ENCODE peak calls at places on chromosomes 3 and 15, in four cellular contexts. One of them, this sample, is unnamed.

GRCh38 chr3:16419640-16420039 is 93.9 kb downstream of the RFTN1 start:
- DNase-seq in neural progenitor cell: no peak
- DNase-seq in PC-3: peak
- DNase-seq in OCI-LY7: no peak
- DNase-seq in this sample: no peak

GRCh38 chr3:127064391-127065137 is 81.6 kb downstream of the PLXNA1 start:
- DNase-seq in OCI-LY7: no peak
- DNase-seq in neural progenitor cell: no peak
- DNase-seq in PC-3: peak
- DNase-seq in this sample: no peak

GRCh38 chr15:70264014-70264492 is 166.3 kb upstream of the TLE3 start:
- DNase-seq in neural progenitor cell: peak
- DNase-seq in OCI-LY7: no peak
- DNase-seq in PC-3: no peak
- DNase-seq in this sample: no peak

GRCh38 chr3:194573680-194574437 is 59.4 kb downstream of the TMEM44 start:
- DNase-seq in OCI-LY7: peak
- DNase-seq in neural progenitor cell: peak
- DNase-seq in PC-3: peak
- DNase-seq in this sample: peak

GRCh38 chr3:134008630-134009156 is 21.0 kb downstream of the SLCO2A1 start:
- DNase-seq in neural progenitor cell: no peak
- DNase-seq in OCI-LY7: no peak
- DNase-seq in PC-3: peak
- DNase-seq in this sample: no peak

GRCh38 chr3:16928386-16929132 is 43.8 kb downstream of the PLCL2 start:
- DNase-seq in PC-3: no peak
- DNase-seq in neural progenitor cell: no peak
- DNase-seq in OCI-LY7: no peak
- DNase-seq in this sample: no peak

GRCh38 chr3:133765256-133765655 is 19.1 kb downstream of the TF start:
- DNase-seq in PC-3: no peak
- DNase-seq in OCI-LY7: no peak
- DNase-seq in neural progenitor cell: no peak
- DNase-seq in this sample: no peak

GRCh38 chr3:81041331-81041730 is 720.1 kb downstream of the GBE1 start:
- DNase-seq in neural progenitor cell: no peak
- DNase-seq in OCI-LY7: no peak
- DNase-seq in PC-3: peak
- DNase-seq in this sample: no peak

GRCh38 chr3:11600501-11601282 is 43.0 kb downstream of the VGLL4 start:
- DNase-seq in neural progenitor cell: peak
- DNase-seq in OCI-LY7: peak
- DNase-seq in PC-3: peak
- DNase-seq in this sample: peak

GRCh38 chr3:31103623-31104180 is 209.2 kb upstream of the GADL1 start:
- DNase-seq in PC-3: peak
- DNase-seq in OCI-LY7: no peak
- DNase-seq in neural progenitor cell: no peak
- DNase-seq in this sample: no peak

GRCh38 chr3:65024148-65024547 is 336.3 kb upstream of the ADAMTS9 start:
- DNase-seq in PC-3: no peak
- DNase-seq in OCI-LY7: no peak
- DNase-seq in neural progenitor cell: no peak
- DNase-seq in this sample: no peak

GRCh38 chr15:96338772-96339661 is 8.5 kb downstream of the NR2F2 start:
- DNase-seq in neural progenitor cell: peak
- DNase-seq in OCI-LY7: no peak
- DNase-seq in PC-3: peak
- DNase-seq in this sample: no peak

GRCh38 chr15:64915518-64916227 is 4.0 kb downstream of the ANKDD1A start:
- DNase-seq in neural progenitor cell: no peak
- DNase-seq in OCI-LY7: no peak
- DNase-seq in PC-3: no peak
- DNase-seq in this sample: no peak

GRCh38 chr3:141360888-141361598 is 7.3 kb upstream of the ZBTB38 start:
- DNase-seq in neural progenitor cell: peak
- DNase-seq in OCI-LY7: peak
- DNase-seq in PC-3: peak
- DNase-seq in this sample: peak

GRCh38 chr3:106386050-106386449 is 517.2 kb upstream of the CBLB start:
- DNase-seq in PC-3: no peak
- DNase-seq in OCI-LY7: peak
- DNase-seq in neural progenitor cell: no peak
- DNase-seq in this sample: no peak

GRCh38 chr15:70198441-70199123 is 100.9 kb upstream of the TLE3 start:
- DNase-seq in PC-3: no peak
- DNase-seq in neural progenitor cell: no peak
- DNase-seq in OCI-LY7: no peak
- DNase-seq in this sample: no peak

GRCh38 chr3:47772788-47773187 is 8.9 kb downstream of the SMARCC1 start:
- DNase-seq in PC-3: no peak
- DNase-seq in OCI-LY7: no peak
- DNase-seq in neural progenitor cell: no peak
- DNase-seq in this sample: no peak

GRCh38 chr3:194204036-194204792 is 68.3 kb downstream of the HES1 start:
- DNase-seq in OCI-LY7: no peak
- DNase-seq in PC-3: peak
- DNase-seq in neural progenitor cell: peak
- DNase-seq in this sample: peak

GRCh38 chr15:88505721-88506120 is 38.2 kb downstream of the MRPS11 start:
- DNase-seq in OCI-LY7: no peak
- DNase-seq in neural progenitor cell: no peak
- DNase-seq in PC-3: peak
- DNase-seq in this sample: no peak

GRCh38 chr15:70100495-70101331 is 3.0 kb upstream of the TLE3 start:
- DNase-seq in PC-3: peak
- DNase-seq in neural progenitor cell: peak
- DNase-seq in OCI-LY7: peak
- DNase-seq in this sample: peak

DNA sequence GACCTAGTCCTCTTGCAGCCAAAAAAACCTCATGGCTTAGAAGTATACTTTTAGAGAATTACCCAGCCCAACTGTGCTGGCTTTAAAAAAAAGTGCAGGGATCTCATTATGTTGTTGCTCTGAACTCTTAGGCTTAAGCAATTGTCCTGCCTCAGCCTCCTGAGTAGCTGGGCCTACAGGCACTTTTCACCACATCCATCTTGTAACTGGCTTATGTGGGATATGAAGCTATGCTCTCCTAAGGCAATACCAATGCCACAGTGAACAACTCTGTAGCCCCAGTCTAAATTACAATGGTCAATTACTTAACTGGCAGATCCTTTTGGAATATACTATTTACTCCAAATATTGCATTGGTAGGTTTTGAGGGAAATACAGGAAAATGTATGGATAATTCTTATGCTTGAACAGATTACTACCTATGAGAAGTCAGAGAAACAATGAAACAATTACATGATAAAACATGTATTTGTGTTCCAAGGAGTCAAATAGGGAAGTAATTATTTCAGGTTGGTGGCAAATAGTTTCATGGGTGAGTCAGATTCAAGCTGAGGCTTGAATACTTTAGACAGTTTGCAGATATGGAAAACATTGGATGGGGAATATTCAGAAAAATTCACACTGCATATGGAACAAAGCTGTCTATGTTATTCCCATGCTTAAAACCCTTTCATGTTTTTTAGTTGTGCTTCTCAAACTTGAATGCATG is 34.6 kb upstream of the GPR149 start:
- DNase-seq in PC-3: no peak
- DNase-seq in neural progenitor cell: no peak
- DNase-seq in OCI-LY7: no peak
- DNase-seq in this sample: no peak
- TF ChIP-seq EZH2phosphoT487 in PC-3: no peak
- TF ChIP-seq EZH2phosphoT487 in neural progenitor cell: no peak
- TF ChIP-seq EZH2phosphoT487 in OCI-LY7: no peak
- TF ChIP-seq EZH2phosphoT487 in this sample: no peak

GRCh38 chr3:1515842-1516241 is 423.0 kb downstream of the CNTN6 start:
- DNase-seq in OCI-LY7: no peak
- DNase-seq in neural progenitor cell: no peak
- DNase-seq in PC-3: no peak
- DNase-seq in this sample: no peak
- TF ChIP-seq EZH2phosphoT487 in OCI-LY7: no peak
- TF ChIP-seq EZH2phosphoT487 in neural progenitor cell: no peak
- TF ChIP-seq EZH2phosphoT487 in PC-3: no peak
- TF ChIP-seq EZH2phosphoT487 in this sample: no peak

GRCh38 chr15:84603630-84604379 is 3.0 kb downstream of the ZSCAN2 start:
- DNase-seq in PC-3: no peak
- DNase-seq in OCI-LY7: no peak
- DNase-seq in neural progenitor cell: no peak
- DNase-seq in this sample: no peak
- TF ChIP-seq EZH2phosphoT487 in PC-3: no peak
- TF ChIP-seq EZH2phosphoT487 in OCI-LY7: no peak
- TF ChIP-seq EZH2phosphoT487 in neural progenitor cell: no peak
- TF ChIP-seq EZH2phosphoT487 in this sample: no peak

DNA sequence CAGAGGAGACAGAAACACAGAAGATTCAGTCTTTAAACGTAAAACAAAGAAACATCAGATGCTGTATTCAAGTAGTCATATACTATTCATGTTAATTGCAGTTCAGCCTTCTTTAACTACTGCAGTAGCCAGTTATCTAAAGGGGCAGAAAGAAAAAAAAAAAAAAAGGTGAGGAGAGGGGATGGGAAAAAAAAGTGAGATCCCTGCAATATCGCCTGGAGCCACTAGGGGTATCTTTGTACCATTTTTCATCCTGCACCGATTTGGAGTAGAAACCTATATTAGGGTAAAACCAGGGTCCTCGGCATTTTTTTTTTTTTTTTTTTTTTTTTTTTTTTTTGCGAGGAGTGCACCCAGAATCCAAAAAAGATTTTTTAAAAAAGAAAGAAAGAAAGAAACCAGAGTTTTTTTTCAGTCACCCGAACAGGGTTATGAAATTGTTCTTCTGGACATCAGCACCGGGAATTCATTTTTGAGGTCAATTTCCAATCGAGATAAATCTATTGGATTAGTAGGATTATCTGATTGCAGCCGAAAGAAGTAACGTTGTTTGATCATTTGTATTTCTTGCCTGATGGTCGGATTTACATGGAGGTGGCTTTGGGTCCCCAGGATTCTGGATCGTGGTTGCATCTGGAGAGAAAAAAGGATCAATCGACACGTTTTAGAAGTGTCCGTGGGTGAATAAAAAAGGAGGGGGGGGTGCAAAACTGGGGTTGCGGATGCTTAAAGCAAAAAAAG is 186.7 kb downstream of the NLGN1 start:
- DNase-seq in PC-3: peak
- DNase-seq in neural progenitor cell: peak
- DNase-seq in OCI-LY7: peak
- DNase-seq in this sample: peak
- TF ChIP-seq EZH2phosphoT487 in PC-3: no peak
- TF ChIP-seq EZH2phosphoT487 in neural progenitor cell: no peak
- TF ChIP-seq EZH2phosphoT487 in OCI-LY7: no peak
- TF ChIP-seq EZH2phosphoT487 in this sample: no peak

GRCh38 chr3:129944709-129945108 is 29.8 kb upstream of the TRH start:
- DNase-seq in OCI-LY7: no peak
- DNase-seq in PC-3: no peak
- DNase-seq in neural progenitor cell: no peak
- DNase-seq in this sample: no peak

GRCh38 chr3:129943020-129943419 is 31.5 kb upstream of the TRH start:
- DNase-seq in PC-3: no peak
- DNase-seq in neural progenitor cell: no peak
- DNase-seq in OCI-LY7: no peak
- DNase-seq in this sample: no peak

GRCh38 chr3:129938140-129938930 is 36.2 kb upstream of the TRH start:
- DNase-seq in PC-3: no peak
- DNase-seq in neural progenitor cell: peak
- DNase-seq in OCI-LY7: no peak
- DNase-seq in this sample: no peak

GRCh38 chr3:129940086-129940485 is 34.4 kb upstream of the TRH start:
- DNase-seq in OCI-LY7: no peak
- DNase-seq in neural progenitor cell: no peak
- DNase-seq in PC-3: no peak
- DNase-seq in this sample: no peak

GRCh38 chr3:129942296-129942695 is 32.2 kb upstream of the TRH start:
- DNase-seq in OCI-LY7: peak
- DNase-seq in PC-3: peak
- DNase-seq in neural progenitor cell: peak
- DNase-seq in this sample: peak
- TF ChIP-seq EZH2phosphoT487 in OCI-LY7: no peak
- TF ChIP-seq EZH2phosphoT487 in PC-3: no peak
- TF ChIP-seq EZH2phosphoT487 in neural progenitor cell: no peak
- TF ChIP-seq EZH2phosphoT487 in this sample: no peak

GRCh38 chr3:98732239-98733054 is 30.7 kb upstream of the ST3GAL6 start:
- DNase-seq in OCI-LY7: no peak
- DNase-seq in neural progenitor cell: peak
- DNase-seq in PC-3: peak
- DNase-seq in this sample: peak
- TF ChIP-seq EZH2phosphoT487 in OCI-LY7: no peak
- TF ChIP-seq EZH2phosphoT487 in neural progenitor cell: no peak
- TF ChIP-seq EZH2phosphoT487 in PC-3: no peak
- TF ChIP-seq EZH2phosphoT487 in this sample: no peak

DNA sequence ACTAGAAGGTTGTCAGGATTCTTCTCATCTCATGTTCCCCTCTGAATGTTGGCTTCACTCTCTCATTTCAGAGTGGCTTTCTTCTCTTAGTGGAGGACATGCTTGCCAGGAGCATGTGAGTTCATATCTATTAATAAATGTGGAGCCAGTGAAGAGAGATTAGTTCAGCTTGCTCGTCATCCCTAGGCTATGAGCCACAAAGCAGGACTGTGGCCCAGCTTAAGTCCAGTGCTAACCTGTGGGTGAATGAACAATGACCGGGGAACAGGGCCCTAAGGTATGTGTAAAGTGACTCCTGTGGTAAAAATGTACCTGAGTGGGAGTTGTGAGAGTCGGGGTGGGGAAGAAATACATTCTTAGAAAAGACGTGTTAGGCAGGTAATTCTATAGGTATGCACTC is 96.9 kb upstream of the TBL1XR1 start:
- DNase-seq in OCI-LY7: no peak
- DNase-seq in neural progenitor cell: no peak
- DNase-seq in PC-3: peak
- DNase-seq in this sample: peak
- TF ChIP-seq EZH2phosphoT487 in OCI-LY7: no peak
- TF ChIP-seq EZH2phosphoT487 in neural progenitor cell: no peak
- TF ChIP-seq EZH2phosphoT487 in PC-3: no peak
- TF ChIP-seq EZH2phosphoT487 in this sample: no peak